ENCODE peak calls at places on chromosomes 16 and 17, in four cellular contexts. O is GM12892, Z is GM12878, V is H1. X is an unnamed sample.

GRCh38 chr16:58128721-58129096 is 472 bp downstream of the CFAP20 start:
- DNase-seq in V (peak), O (peak), Z (no peak), X (no peak)

GRCh38 chr17:8073627-8074485 is 13.7 kb downstream of the ALOX12B start:
- DNase-seq in V (peak), O (peak), Z (no peak), X (peak)

GRCh38 chr17:47837401-47838039 is 3.6 kb downstream of the SCRN2 start:
- DNase-seq in Z (no peak), V (no peak), O (no peak), X (no peak)

GRCh38 chr16:75415169-75415908 is 18.0 kb downstream of the CFDP1 start:
- DNase-seq in V (no peak), Z (no peak), O (no peak), X (no peak)

GRCh38 chr17:46952115-46952514 is 26.9 kb downstream of the RPRML start:
- DNase-seq in Z (no peak), V (no peak), O (no peak), X (no peak)

GRCh38 chr16:87947356-87948118 is 3.7 kb upstream of the BANP start:
- DNase-seq in O (no peak), Z (no peak), V (no peak), X (no peak)

GRCh38 chr16:3732171-3732570 is 14.8 kb upstream of the TRAP1 start:
- DNase-seq in O (no peak), Z (no peak), V (no peak), X (no peak)

GRCh38 chr17:47004906-47005305 is 25.9 kb upstream of the RPRML start:
- DNase-seq in O (no peak), Z (no peak), V (no peak), X (no peak)

GRCh38 chr16:46673320-46674013 is 15.5 kb downstream of the VPS35 start:
- DNase-seq in Z (peak), V (peak), O (peak), X (no peak)

GRCh38 chr16:82658796-82659195 is 32.0 kb downstream of the CDH13 start:
- DNase-seq in V (no peak), O (no peak), Z (no peak), X (no peak)

GRCh38 chr17:77884967-77885641 is 73.4 kb upstream of the TNRC6C start:
- DNase-seq in Z (no peak), O (no peak), V (no peak), X (no peak)

GRCh38 chr17:45653616-45654015 is 130.5 kb upstream of the CRHR1 start:
- DNase-seq in Z (no peak), V (no peak), O (no peak), X (no peak)

GRCh38 chr17:42571435-42572225 is 4.7 kb downstream of the MLX start:
- DNase-seq in V (no peak), Z (no peak), O (no peak), X (no peak)

GRCh38 chr16:17397499-17397891 is 73.3 kb downstream of the XYLT1 start:
- DNase-seq in Z (no peak), O (no peak), V (no peak), X (no peak)

GRCh38 chr17:9021985-9022552 is 759 bp downstream of the NTN1 start:
- DNase-seq in V (peak), O (peak), Z (no peak), X (no peak)

GRCh38 chr16:23821467-23821866 is 14.3 kb upstream of the PRKCB start:
- DNase-seq in Z (no peak), O (no peak), V (no peak), X (no peak)

GRCh38 chr16:29675811-29676643 is 3.0 kb upstream of the QPRT start:
- DNase-seq in O (no peak), V (no peak), Z (no peak), X (no peak)

GRCh38 chr17:19940722-19941464 is 36.7 kb downstream of the AKAP10 start:
- DNase-seq in O (no peak), Z (no peak), V (no peak), X (no peak)

GRCh38 chr16:20249247-20249646 is 78.1 kb downstream of the GP2 start:
- DNase-seq in Z (no peak), V (no peak), O (no peak), X (no peak)

GRCh38 chr17:22310717-22311686 is 618.7 kb downstream of the KCNJ18 start:
- DNase-seq in V (no peak), Z (no peak), O (no peak), X (no peak)

DNA sequence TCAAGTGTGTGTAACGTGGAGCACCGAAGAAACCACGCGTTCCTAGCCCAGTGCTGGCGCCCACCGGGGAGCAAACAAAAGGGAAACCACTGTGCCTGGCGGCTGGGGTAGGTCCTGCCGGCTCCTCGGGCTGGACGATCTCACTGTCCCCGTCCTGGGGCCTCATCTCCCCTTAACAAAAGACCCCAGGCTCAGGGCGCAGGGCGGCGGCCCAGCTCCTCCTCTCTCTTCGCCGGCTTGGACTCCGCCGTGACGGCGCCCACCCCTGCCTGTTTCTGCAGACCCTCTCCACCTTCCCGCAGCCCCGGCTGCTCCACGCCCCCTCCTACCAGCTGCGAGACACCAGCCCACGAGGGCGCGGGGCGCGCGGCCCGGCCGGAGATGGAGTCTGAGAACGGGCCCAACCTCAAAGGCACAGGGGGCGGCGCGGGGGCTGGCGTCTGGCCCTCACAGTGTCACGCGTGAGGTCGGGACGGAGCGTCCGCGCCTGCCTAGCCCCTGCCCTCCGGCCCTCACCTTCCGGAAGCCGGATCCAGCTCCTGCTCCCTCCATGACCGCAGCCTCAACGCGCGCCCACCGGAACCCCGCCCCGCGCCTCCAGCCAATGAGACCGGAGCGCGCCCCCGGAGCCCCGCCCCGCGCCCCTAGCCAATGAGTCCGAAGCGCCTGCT is at the start of gene CENPX:
- DNase-seq in V (no peak), Z (no peak), O (no peak), X (no peak)
- TF ChIP-seq POLR2A in V (no peak), Z (peak), O (peak), X (no peak)

DNA sequence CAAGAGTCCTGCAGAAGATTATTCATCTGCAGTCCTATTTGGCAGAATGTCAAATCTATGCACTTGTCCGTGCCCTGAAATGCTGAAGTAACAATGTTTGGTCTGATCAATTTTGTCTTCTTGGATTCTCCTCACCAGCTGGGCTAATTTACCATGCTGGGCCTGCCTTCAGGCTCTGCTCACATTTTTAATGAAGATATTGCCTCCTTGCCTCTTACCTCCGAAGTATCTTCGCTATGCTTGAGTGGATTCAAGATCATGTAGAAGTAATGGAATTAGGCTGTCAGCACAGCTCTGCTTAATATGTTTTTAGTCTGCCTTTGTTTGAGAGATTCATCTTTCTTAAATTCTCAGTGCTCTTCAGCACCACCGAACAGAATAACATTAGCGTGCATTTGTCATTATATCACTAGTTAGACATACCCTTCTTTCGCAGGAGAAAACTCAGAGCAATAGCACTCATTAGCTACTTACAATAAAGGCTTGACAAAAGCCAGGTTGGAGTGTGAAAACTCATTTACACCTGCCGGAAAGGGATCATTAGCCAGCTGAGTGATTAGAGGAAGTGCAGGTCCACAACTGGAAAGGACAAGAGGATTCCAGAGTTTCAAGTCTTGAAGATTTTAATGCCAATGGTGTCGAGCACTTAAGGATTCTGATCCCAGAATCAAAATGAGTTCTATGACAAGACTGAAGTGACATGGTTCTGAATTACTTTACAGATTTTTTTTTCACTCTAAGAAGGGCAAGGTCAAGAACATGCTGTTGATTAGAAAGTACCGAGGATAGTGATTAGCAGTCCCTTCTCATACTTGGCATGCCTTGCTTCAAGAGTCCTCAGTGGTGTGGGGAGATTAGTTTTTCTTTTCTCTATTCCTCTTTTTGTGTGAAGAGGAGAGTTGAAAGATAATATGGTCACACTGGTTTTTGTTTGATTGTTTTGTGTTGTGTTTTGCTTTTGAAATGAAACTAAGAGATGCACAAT is 405.6 kb upstream of the TOM1L1 start:
- DNase-seq in V (no peak), O (no peak), Z (no peak), X (no peak)
- TF ChIP-seq TAF1 in V (no peak), O (no peak), Z (no peak), X (no peak)

DNA sequence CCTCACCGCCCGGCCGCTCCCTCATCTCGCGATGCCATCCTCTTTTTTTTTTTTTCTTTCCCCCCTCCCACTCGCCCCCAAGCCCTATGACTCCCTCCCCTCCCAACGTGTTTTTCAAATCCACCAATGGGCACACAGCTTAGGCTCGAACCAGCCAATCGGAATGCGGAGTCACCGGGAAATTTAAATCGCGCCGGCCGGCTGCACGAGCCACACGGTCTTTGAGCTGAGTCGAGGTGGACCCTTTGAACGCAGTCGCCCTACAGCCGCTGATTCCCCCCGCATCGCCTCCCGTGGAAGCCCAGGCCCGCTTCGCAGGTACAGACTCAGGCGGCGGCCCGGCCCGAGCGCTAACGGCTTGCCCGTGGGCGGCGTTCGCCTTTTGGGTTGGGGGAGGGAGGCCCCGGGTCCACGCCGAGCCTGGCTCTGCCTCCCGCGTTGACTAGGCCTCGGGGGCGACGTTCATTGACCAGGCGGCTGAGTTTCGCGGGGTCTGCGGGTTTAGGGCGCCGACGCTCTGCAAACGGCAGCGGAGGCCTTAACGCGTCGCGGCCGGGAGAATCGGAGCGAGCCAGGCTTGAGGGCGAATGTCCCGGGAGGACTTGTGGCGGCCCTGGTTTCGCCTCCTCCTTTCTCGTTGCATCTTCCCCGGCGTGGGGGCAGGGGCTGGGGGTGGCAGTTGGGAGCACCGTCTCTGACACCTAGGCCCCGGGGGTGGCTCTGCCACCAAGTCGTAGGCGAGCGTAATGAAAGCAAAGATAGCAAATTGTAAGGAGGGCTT is at the start of gene KPNA2:
- DNase-seq in V (peak), Z (peak), O (peak), X (peak)
- TF ChIP-seq POLR2A in V (peak), Z (peak), O (peak), X (peak)

GRCh38 chr16:55368205-55368604 is 44.2 kb downstream of the IRX6 start:
- DNase-seq in Z (no peak), O (no peak), V (no peak), X (no peak)
- TF ChIP-seq TAF1 in Z (no peak), O (no peak), V (no peak), X (no peak)

GRCh38 chr16:15484662-15485061 is 50.3 kb downstream of the BMERB1 start:
- DNase-seq in O (no peak), V (no peak), Z (no peak), X (no peak)

GRCh38 chr16:15482748-15483118 is 48.3 kb downstream of the BMERB1 start:
- DNase-seq in Z (no peak), V (no peak), O (no peak), X (no peak)

GRCh38 chr16:15485175-15485574 is 50.8 kb downstream of the BMERB1 start:
- DNase-seq in Z (no peak), O (no peak), V (no peak), X (no peak)

GRCh38 chr16:15482068-15482747 is 47.8 kb downstream of the BMERB1 start:
- DNase-seq in Z (no peak), O (no peak), V (no peak), X (no peak)

GRCh38 chr16:15483857-15484256 is 49.5 kb downstream of the BMERB1 start:
- DNase-seq in Z (no peak), O (no peak), V (no peak), X (no peak)
- TF ChIP-seq POLR2A in Z (no peak), O (no peak), V (no peak), X (no peak)

DNA sequence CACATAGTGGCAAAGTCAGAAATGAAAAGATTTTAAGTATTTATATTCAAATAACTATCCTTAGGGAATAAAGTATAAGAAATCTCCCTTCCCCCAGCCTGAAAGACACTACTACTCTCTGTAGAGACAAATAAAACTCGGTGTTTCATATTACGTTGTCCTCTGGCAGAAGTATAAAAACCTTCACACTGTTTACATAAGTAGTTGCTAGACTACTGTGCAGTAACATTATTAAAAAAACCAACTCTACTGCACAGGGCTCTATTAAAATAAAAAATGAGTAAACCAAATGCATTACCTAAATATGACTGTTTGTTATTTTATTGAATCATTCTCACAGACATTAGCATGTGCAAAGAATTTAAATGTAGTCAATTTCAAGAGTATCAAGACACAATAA is 67.4 kb downstream of the MED13 start:
- DNase-seq in Z (no peak), O (no peak), V (no peak), X (no peak)
- TF ChIP-seq TAF1 in Z (no peak), O (no peak), V (no peak), X (no peak)

DNA sequence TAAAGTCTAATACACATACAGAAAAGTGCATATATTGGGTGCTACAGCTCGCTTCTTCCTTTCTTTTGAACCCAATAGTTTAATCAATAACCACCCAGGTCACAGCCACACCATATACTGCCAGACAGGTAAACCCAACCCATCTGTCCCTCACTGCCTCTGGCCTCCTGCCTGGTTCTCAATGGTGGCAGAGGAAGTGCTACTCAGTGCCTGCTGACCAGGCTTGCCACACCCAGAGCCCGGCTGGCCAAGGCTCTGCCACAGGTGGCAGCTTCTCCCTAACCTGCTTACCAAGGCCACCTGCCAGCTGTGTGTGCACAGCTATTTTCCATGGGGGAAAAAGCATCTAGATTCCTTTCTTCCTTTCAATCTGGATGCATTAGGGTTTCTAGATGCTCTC is 584 bp downstream of the PMP22 start:
- DNase-seq in Z (no peak), O (no peak), V (no peak), X (no peak)
- TF ChIP-seq POLR2A in Z (no peak), O (no peak), V (no peak), X (no peak)

GRCh38 chr16:89065445-89065795 is 28.2 kb upstream of the ACSF3 start:
- DNase-seq in V (no peak), Z (no peak), O (no peak), X (no peak)
- TF ChIP-seq TAF1 in V (no peak), Z (no peak), O (no peak), X (no peak)

DNA sequence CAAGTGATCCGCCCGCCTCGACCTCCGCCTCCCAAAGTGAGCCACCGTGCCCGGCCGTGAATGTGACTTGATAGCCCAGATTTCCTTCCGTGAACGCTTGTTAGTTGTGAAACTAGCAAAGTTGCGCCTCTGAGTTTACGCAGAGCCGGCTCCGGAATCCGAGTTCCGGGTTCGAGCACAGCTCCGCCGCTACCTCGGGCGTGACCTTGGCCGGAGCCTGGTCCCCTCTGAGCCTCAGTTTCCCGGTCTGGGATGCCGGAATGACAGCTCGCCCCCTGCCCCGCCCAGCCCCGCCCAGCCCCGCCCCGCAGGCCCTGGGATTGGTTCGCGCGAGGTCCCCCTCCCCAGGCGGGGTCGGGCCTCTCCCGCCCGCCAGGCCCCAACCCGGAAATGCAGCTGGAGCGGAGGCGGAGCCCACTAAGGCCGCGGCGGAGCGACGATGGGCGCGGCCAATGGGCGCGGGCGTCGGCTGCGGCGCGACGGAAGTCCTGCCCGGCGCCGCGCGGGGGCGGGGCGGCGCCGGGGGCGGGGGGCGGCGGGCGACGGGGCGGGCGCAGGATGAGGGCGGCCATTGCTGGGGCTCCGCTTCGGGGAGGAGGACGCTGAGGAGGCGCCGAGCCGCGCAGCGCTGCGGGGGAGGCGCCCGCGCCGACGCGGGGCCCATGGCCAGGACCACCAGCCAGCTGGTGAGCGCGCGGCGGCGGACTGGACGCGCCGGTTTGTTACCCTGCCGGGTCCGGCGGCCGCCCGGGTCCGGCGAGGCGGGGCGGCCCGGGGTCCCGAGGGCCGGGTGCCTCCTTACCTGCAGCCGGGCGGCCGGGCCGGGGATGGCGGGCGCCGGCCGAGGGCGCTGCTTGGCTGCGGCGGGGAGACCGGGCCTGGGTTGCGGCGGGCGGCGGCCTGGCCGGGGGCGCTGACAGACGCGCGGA is at the start of gene PDPK1:
- DNase-seq in Z (peak), V (peak), O (peak), X (peak)
- TF ChIP-seq POLR2A in Z (peak), V (peak), O (peak), X (peak)

GRCh38 chr17:50271173-50271750 is 3.0 kb upstream of the TMEM92 start:
- DNase-seq in Z (no peak), V (peak), O (peak), X (no peak)
- TF ChIP-seq TAF1 in Z (no peak), V (no peak), O (no peak), X (no peak)